ENCODE peak calls at places on chromosomes 16 and 17, in five cellular contexts. J, P, Z, B and Q are unnamed samples.
A peak's percentile ranks its signal among the peaks of the same experiment; 100 is the strongest.

GRCh38 chr17:65181237-65182061 is 44.3 kb downstream of the RGS9 start:
- DNase-seq in J (no peak), P (peak; percentile 24), B (no peak), Z (no peak), Q (no peak)

GRCh38 chr16:88688013-88688778 is 1.9 kb upstream of the SNAI3 start:
- DNase-seq in Z (no peak), J (peak; percentile 61), B (no peak), P (no peak), Q (peak; percentile 86)

GRCh38 chr16:53305743-53306142 is 128.5 kb upstream of the RBL2 start:
- DNase-seq in Z (no peak), J (no peak), B (no peak), P (no peak), Q (no peak)

GRCh38 chr17:81221842-81222619 is 734 bp downstream of the CEP131 start:
- DNase-seq in P (no peak), B (no peak), Z (no peak), J (peak; percentile 36), Q (peak; percentile 81)

GRCh38 chr16:28621756-28622155 is 11.9 kb upstream of the SULT1A1 start:
- DNase-seq in P (no peak), J (peak; percentile 26), Z (no peak), B (no peak), Q (peak; percentile 8)

GRCh38 chr17:66790476-66791061 is 44.3 kb upstream of the CACNG5 start:
- DNase-seq in Z (no peak), P (no peak), J (no peak), B (no peak), Q (peak; percentile 19)

GRCh38 chr17:43935926-43936261 is 6.4 kb downstream of the PPY start:
- DNase-seq in Z (no peak), J (no peak), B (no peak), P (no peak), Q (no peak)

GRCh38 chr16:17397499-17397891 is 73.3 kb downstream of the XYLT1 start:
- DNase-seq in B (peak; percentile 39), J (no peak), P (no peak), Z (no peak), Q (no peak)

GRCh38 chr16:68526143-68526781 is 12.8 kb upstream of the ZFP90 start:
- DNase-seq in J (no peak), P (no peak), Z (no peak), B (no peak), Q (no peak)

GRCh38 chr16:51134876-51135275 is 16.2 kb downstream of the SALL1 start:
- DNase-seq in B (no peak), P (no peak), J (no peak), Z (no peak), Q (peak; percentile 80)

GRCh38 chr17:41199421-41200098 is 9.9 kb downstream of the KRTAP9-1 start:
- DNase-seq in J (no peak), P (no peak), B (no peak), Z (no peak), Q (no peak)